ENCODE peak calls at places on chromosomes 5 and 9, in eight cellular contexts. One of them, this sample, is unnamed.

GRCh38 chr5:150441813-150442698 is 7.5 kb downstream of the RPS14 start:
- DNase-seq in pancreas: no peak
- DNase-seq in heart left ventricle: no peak
- DNase-seq in fibroblast of pulmonary artery: no peak
- DNase-seq in colonic mucosa: no peak
- DNase-seq in PC-9: no peak
- DNase-seq in RWPE2: no peak
- DNase-seq in lower leg skin: no peak
- DNase-seq in this sample: no peak

GRCh38 chr5:72231989-72232703 is 87.9 kb downstream of the MRPS27 start:
- DNase-seq in pancreas: no peak
- DNase-seq in heart left ventricle: no peak
- DNase-seq in fibroblast of pulmonary artery: no peak
- DNase-seq in colonic mucosa: no peak
- DNase-seq in PC-9: peak
- DNase-seq in RWPE2: no peak
- DNase-seq in lower leg skin: no peak
- DNase-seq in this sample: peak

GRCh38 chr9:3578786-3579185 is 53.0 kb upstream of the RFX3 start:
- DNase-seq in pancreas: no peak
- DNase-seq in heart left ventricle: no peak
- DNase-seq in fibroblast of pulmonary artery: peak
- DNase-seq in colonic mucosa: no peak
- DNase-seq in PC-9: no peak
- DNase-seq in RWPE2: no peak
- DNase-seq in lower leg skin: no peak
- DNase-seq in this sample: peak

GRCh38 chr5:68446487-68446894 is 230.9 kb downstream of the PIK3R1 start:
- DNase-seq in pancreas: no peak
- DNase-seq in heart left ventricle: no peak
- DNase-seq in fibroblast of pulmonary artery: no peak
- DNase-seq in colonic mucosa: no peak
- DNase-seq in PC-9: no peak
- DNase-seq in RWPE2: no peak
- DNase-seq in lower leg skin: no peak
- DNase-seq in this sample: no peak

GRCh38 chr5:6719417-6719816 is 6.2 kb downstream of the TENT4A start:
- DNase-seq in pancreas: no peak
- DNase-seq in heart left ventricle: no peak
- DNase-seq in fibroblast of pulmonary artery: no peak
- DNase-seq in colonic mucosa: peak
- DNase-seq in PC-9: no peak
- DNase-seq in RWPE2: peak
- DNase-seq in lower leg skin: peak
- DNase-seq in this sample: no peak

GRCh38 chr5:87382224-87382623 is 30.5 kb downstream of the CCNH start:
- DNase-seq in pancreas: no peak
- DNase-seq in heart left ventricle: no peak
- DNase-seq in fibroblast of pulmonary artery: no peak
- DNase-seq in colonic mucosa: no peak
- DNase-seq in PC-9: no peak
- DNase-seq in RWPE2: no peak
- DNase-seq in lower leg skin: no peak
- DNase-seq in this sample: no peak

GRCh38 chr9:70795841-70796240 is 325.6 kb downstream of the TRPM3 start:
- DNase-seq in pancreas: no peak
- DNase-seq in heart left ventricle: no peak
- DNase-seq in fibroblast of pulmonary artery: no peak
- DNase-seq in colonic mucosa: no peak
- DNase-seq in PC-9: no peak
- DNase-seq in RWPE2: no peak
- DNase-seq in lower leg skin: no peak
- DNase-seq in this sample: no peak

GRCh38 chr9:90331826-90332575 is 310.6 kb downstream of the DIRAS2 start:
- DNase-seq in pancreas: no peak
- DNase-seq in heart left ventricle: no peak
- DNase-seq in fibroblast of pulmonary artery: peak
- DNase-seq in colonic mucosa: no peak
- DNase-seq in PC-9: peak
- DNase-seq in RWPE2: no peak
- DNase-seq in lower leg skin: no peak
- DNase-seq in this sample: peak

GRCh38 chr5:1417586-1418225 is 27.5 kb downstream of the SLC6A3 start:
- DNase-seq in pancreas: peak
- DNase-seq in heart left ventricle: peak
- DNase-seq in fibroblast of pulmonary artery: no peak
- DNase-seq in colonic mucosa: no peak
- DNase-seq in PC-9: no peak
- DNase-seq in RWPE2: peak
- DNase-seq in lower leg skin: no peak
- DNase-seq in this sample: no peak

GRCh38 chr9:123564652-123565051 is 208.7 kb downstream of the CRB2 start:
- DNase-seq in pancreas: no peak
- DNase-seq in heart left ventricle: no peak
- DNase-seq in fibroblast of pulmonary artery: no peak
- DNase-seq in colonic mucosa: no peak
- DNase-seq in PC-9: no peak
- DNase-seq in RWPE2: no peak
- DNase-seq in lower leg skin: no peak
- DNase-seq in this sample: no peak

GRCh38 chr5:6491548-6492290 is 43.1 kb downstream of the UBE2QL1 start:
- DNase-seq in pancreas: no peak
- DNase-seq in heart left ventricle: no peak
- DNase-seq in fibroblast of pulmonary artery: no peak
- DNase-seq in colonic mucosa: no peak
- DNase-seq in PC-9: no peak
- DNase-seq in RWPE2: no peak
- DNase-seq in lower leg skin: no peak
- DNase-seq in this sample: no peak

GRCh38 chr5:66407739-66408138 is 188.5 kb upstream of the MAST4 start:
- DNase-seq in pancreas: no peak
- DNase-seq in heart left ventricle: no peak
- DNase-seq in fibroblast of pulmonary artery: no peak
- DNase-seq in colonic mucosa: no peak
- DNase-seq in PC-9: no peak
- DNase-seq in RWPE2: no peak
- DNase-seq in lower leg skin: no peak
- DNase-seq in this sample: no peak

GRCh38 chr5:40223884-40224402 is 455.8 kb upstream of the PTGER4 start:
- DNase-seq in pancreas: no peak
- DNase-seq in heart left ventricle: no peak
- DNase-seq in fibroblast of pulmonary artery: peak
- DNase-seq in colonic mucosa: no peak
- DNase-seq in PC-9: no peak
- DNase-seq in RWPE2: no peak
- DNase-seq in lower leg skin: no peak
- DNase-seq in this sample: peak

GRCh38 chr5:14204785-14205321 is 61.7 kb downstream of the TRIO start:
- DNase-seq in pancreas: no peak
- DNase-seq in heart left ventricle: peak
- DNase-seq in fibroblast of pulmonary artery: peak
- DNase-seq in colonic mucosa: peak
- DNase-seq in PC-9: no peak
- DNase-seq in RWPE2: no peak
- DNase-seq in lower leg skin: peak
- DNase-seq in this sample: peak

GRCh38 chr5:107567901-107568671 is 102.7 kb downstream of the EFNA5 start:
- DNase-seq in pancreas: no peak
- DNase-seq in heart left ventricle: no peak
- DNase-seq in fibroblast of pulmonary artery: no peak
- DNase-seq in colonic mucosa: no peak
- DNase-seq in PC-9: no peak
- DNase-seq in RWPE2: no peak
- DNase-seq in lower leg skin: no peak
- DNase-seq in this sample: peak

GRCh38 chr9:4226331-4227250 is 73.3 kb downstream of the GLIS3 start:
- DNase-seq in pancreas: no peak
- DNase-seq in heart left ventricle: no peak
- DNase-seq in fibroblast of pulmonary artery: no peak
- DNase-seq in colonic mucosa: peak
- DNase-seq in PC-9: no peak
- DNase-seq in RWPE2: no peak
- DNase-seq in lower leg skin: no peak
- DNase-seq in this sample: no peak

GRCh38 chr5:78056901-78057514 is 237.5 kb downstream of the AP3B1 start:
- DNase-seq in pancreas: no peak
- DNase-seq in heart left ventricle: no peak
- DNase-seq in fibroblast of pulmonary artery: peak
- DNase-seq in colonic mucosa: no peak
- DNase-seq in PC-9: no peak
- DNase-seq in RWPE2: no peak
- DNase-seq in lower leg skin: no peak
- DNase-seq in this sample: no peak

GRCh38 chr5:76733049-76733417 is 17.1 kb downstream of the F2R start:
- DNase-seq in pancreas: no peak
- DNase-seq in heart left ventricle: no peak
- DNase-seq in fibroblast of pulmonary artery: no peak
- DNase-seq in colonic mucosa: no peak
- DNase-seq in PC-9: no peak
- DNase-seq in RWPE2: no peak
- DNase-seq in lower leg skin: no peak
- DNase-seq in this sample: no peak

GRCh38 chr9:20996809-20997208 is 34.6 kb downstream of the HACD4 start:
- DNase-seq in pancreas: no peak
- DNase-seq in heart left ventricle: no peak
- DNase-seq in fibroblast of pulmonary artery: no peak
- DNase-seq in colonic mucosa: no peak
- DNase-seq in PC-9: no peak
- DNase-seq in RWPE2: no peak
- DNase-seq in lower leg skin: no peak
- DNase-seq in this sample: no peak

GRCh38 chr9:137666950-137667670 is 48.3 kb downstream of the EHMT1 start:
- DNase-seq in pancreas: no peak
- DNase-seq in heart left ventricle: no peak
- DNase-seq in fibroblast of pulmonary artery: no peak
- DNase-seq in colonic mucosa: no peak
- DNase-seq in PC-9: no peak
- DNase-seq in RWPE2: no peak
- DNase-seq in lower leg skin: no peak
- DNase-seq in this sample: no peak

DNA sequence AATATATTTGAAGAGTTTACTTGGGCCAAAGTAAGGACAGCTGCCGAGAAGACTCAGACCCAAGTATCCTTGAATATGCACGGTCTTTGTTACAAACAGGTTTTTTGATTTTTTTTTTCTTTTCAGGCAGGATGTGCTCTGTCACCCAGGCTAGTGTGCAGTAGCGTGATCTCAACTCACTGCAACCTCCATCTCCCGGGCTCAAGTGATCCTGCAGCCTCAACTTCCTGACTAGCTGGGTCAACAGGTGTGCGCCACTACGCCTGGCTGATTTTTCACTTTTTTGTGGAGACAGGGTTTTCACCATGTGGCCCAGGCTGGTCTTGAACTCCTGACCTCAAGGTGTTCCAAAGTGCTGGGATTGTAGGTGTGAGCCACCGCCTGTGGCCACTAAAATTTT is 27.4 kb downstream of the JMY start:
- DNase-seq in pancreas: no peak
- DNase-seq in heart left ventricle: no peak
- DNase-seq in fibroblast of pulmonary artery: no peak
- DNase-seq in colonic mucosa: no peak
- DNase-seq in PC-9: no peak
- DNase-seq in RWPE2: no peak
- DNase-seq in lower leg skin: no peak
- DNase-seq in this sample: no peak
- H3K4me3 ChIP-seq in pancreas: no peak
- H3K4me3 ChIP-seq in heart left ventricle: no peak
- H3K4me3 ChIP-seq in fibroblast of pulmonary artery: no peak
- H3K4me3 ChIP-seq in colonic mucosa: no peak
- H3K4me3 ChIP-seq in PC-9: no peak
- H3K4me3 ChIP-seq in RWPE2: no peak
- H3K4me3 ChIP-seq in lower leg skin: no peak
- H3K4me3 ChIP-seq in this sample: no peak

DNA sequence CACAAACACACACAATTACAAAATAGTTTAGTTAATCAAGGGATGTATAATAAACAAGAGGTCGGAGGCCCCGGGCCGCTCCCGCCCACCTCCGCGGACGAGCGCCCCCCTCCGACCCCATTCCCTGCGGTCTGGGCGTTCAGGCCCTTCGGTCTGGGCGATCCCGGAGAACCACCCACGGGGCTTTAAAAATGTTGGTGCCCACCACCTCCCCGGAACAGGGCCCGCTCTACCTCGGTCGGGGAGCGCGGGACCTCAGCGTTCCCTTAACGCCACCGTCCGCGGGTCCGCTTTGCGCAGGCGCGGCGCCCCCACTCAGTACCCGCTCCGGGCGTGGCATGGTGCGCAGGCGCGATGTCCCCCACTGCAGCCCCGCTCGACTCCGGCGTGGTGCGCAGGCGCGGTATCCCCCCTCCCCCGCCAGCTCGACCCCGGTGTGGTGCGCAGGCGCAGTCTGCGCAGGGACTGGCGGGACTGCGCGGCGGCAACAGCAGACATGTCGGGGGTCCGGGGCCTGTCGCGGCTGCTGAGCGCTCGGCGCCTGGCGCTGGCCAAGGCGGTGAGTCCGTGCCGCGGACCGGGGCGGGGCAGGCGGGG is at the start of the genes CCDC127 and SDHA:
- DNase-seq in pancreas: peak
- DNase-seq in heart left ventricle: peak
- DNase-seq in fibroblast of pulmonary artery: peak
- DNase-seq in colonic mucosa: peak
- DNase-seq in PC-9: peak
- DNase-seq in RWPE2: peak
- DNase-seq in lower leg skin: peak
- DNase-seq in this sample: peak
- TF ChIP-seq CTCF in pancreas: no peak
- TF ChIP-seq CTCF in heart left ventricle: peak
- TF ChIP-seq CTCF in fibroblast of pulmonary artery: peak
- TF ChIP-seq CTCF in colonic mucosa: no peak
- TF ChIP-seq CTCF in PC-9: peak
- TF ChIP-seq CTCF in RWPE2: peak
- TF ChIP-seq CTCF in lower leg skin: no peak
- TF ChIP-seq CTCF in this sample: peak

GRCh38 chr5:179908528-179908927 is 831 bp upstream of the TBC1D9B start:
- DNase-seq in pancreas: peak
- DNase-seq in heart left ventricle: no peak
- DNase-seq in fibroblast of pulmonary artery: no peak
- DNase-seq in colonic mucosa: no peak
- DNase-seq in PC-9: no peak
- DNase-seq in RWPE2: no peak
- DNase-seq in lower leg skin: no peak
- DNase-seq in this sample: no peak
- H3K4me3 ChIP-seq in pancreas: peak
- H3K4me3 ChIP-seq in heart left ventricle: peak
- H3K4me3 ChIP-seq in fibroblast of pulmonary artery: no peak
- H3K4me3 ChIP-seq in colonic mucosa: no peak
- H3K4me3 ChIP-seq in PC-9: no peak
- H3K4me3 ChIP-seq in RWPE2: no peak
- H3K4me3 ChIP-seq in lower leg skin: no peak
- H3K4me3 ChIP-seq in this sample: no peak

GRCh38 chr5:64678400-64678799 is 11.9 kb upstream of the SHISAL2B start:
- DNase-seq in pancreas: no peak
- DNase-seq in heart left ventricle: no peak
- DNase-seq in fibroblast of pulmonary artery: no peak
- DNase-seq in colonic mucosa: no peak
- DNase-seq in PC-9: no peak
- DNase-seq in RWPE2: no peak
- DNase-seq in lower leg skin: no peak
- DNase-seq in this sample: no peak

GRCh38 chr5:64682608-64683007 is 7.7 kb upstream of the SHISAL2B start:
- DNase-seq in pancreas: no peak
- DNase-seq in heart left ventricle: no peak
- DNase-seq in fibroblast of pulmonary artery: no peak
- DNase-seq in colonic mucosa: no peak
- DNase-seq in PC-9: no peak
- DNase-seq in RWPE2: no peak
- DNase-seq in lower leg skin: no peak
- DNase-seq in this sample: no peak

GRCh38 chr5:64680289-64680688 is 10.0 kb upstream of the SHISAL2B start:
- DNase-seq in pancreas: no peak
- DNase-seq in heart left ventricle: no peak
- DNase-seq in fibroblast of pulmonary artery: no peak
- DNase-seq in colonic mucosa: no peak
- DNase-seq in PC-9: no peak
- DNase-seq in RWPE2: no peak
- DNase-seq in lower leg skin: no peak
- DNase-seq in this sample: peak
- TF ChIP-seq CTCF in pancreas: no peak
- TF ChIP-seq CTCF in heart left ventricle: no peak
- TF ChIP-seq CTCF in fibroblast of pulmonary artery: peak
- TF ChIP-seq CTCF in colonic mucosa: no peak
- TF ChIP-seq CTCF in PC-9: no peak
- TF ChIP-seq CTCF in RWPE2: no peak
- TF ChIP-seq CTCF in lower leg skin: no peak
- TF ChIP-seq CTCF in this sample: no peak

This sample was measured in bronchial epithelial cell.